ENCODE peak calls at places on chromosomes 3 and 15, in four cellular contexts. W, F, Y and B are unnamed samples. For H3K9me2 and H3K27me3, the result is how much of the 10 kb centered on the place peaks cover.

GRCh38 chr3:82462977-82463376 is 701.5 kb upstream of the GBE1 start:
- DNase-seq in F (no peak), Y (no peak), W (no peak), B (no peak)

GRCh38 chr3:30657914-30658313 is 51.5 kb downstream of the TGFBR2 start:
- DNase-seq in W (no peak), Y (no peak), F (no peak), B (peak)

GRCh38 chr3:156217674-156218352 is 97.4 kb downstream of the KCNAB1 start:
- DNase-seq in W (no peak), Y (no peak), F (no peak), B (peak)

GRCh38 chr15:31457631-31458526 is 131.2 kb downstream of the KLF13 start:
- DNase-seq in Y (no peak), F (no peak), W (no peak), B (peak)

GRCh38 chr15:45611305-45611704 is 23.5 kb upstream of the SQOR start:
- DNase-seq in F (peak), W (no peak), Y (peak), B (peak)

GRCh38 chr15:80818996-80819395 is 39.8 kb downstream of the CEMIP start:
- DNase-seq in W (no peak), F (no peak), Y (no peak), B (no peak)

GRCh38 chr3:156533205-156533604 is 21.7 kb downstream of the SSR3 start:
- DNase-seq in W (no peak), F (no peak), Y (no peak), B (no peak)

GRCh38 chr15:81002254-81003022 is 1.7 kb downstream of the TLNRD1 start:
- DNase-seq in Y (peak), F (no peak), W (no peak), B (peak)

GRCh38 chr15:82689147-82689546 is 20.5 kb downstream of the AP3B2 start:
- DNase-seq in F (no peak), W (no peak), Y (no peak), B (no peak)
- H3K9me2 ChIP-seq in F (under half), W (under half), Y (under half), B (under half)

DNA sequence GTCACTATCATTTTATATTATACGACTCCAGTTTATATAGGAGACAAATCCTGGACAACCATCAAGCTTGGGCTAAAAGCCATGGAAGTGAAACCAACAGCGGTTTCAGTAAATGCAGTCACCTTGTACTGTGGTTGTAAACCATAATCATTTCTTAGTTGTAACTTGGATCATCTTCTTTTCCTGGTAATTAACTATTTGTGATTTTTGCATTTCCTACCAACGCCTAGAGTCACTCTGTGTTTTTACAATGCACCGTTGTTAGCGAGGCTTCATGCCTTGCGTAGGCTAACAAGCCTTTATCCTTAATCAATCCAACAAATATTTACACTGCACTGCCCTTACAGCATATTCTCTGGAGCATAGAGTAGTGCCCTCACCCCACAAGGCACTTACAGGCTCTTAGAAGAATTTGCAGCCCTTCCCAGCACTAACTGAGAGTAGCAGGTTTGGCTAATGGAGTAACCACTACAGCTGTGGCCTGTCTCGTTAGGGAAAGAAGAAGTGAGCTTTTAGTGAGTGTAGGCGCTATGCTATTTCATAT is 62.6 kb downstream of the ABHD2 start:
- DNase-seq in W (no peak), Y (no peak), F (no peak), B (no peak)
- H3K27ac ChIP-seq in W (no peak), Y (peak), F (no peak), B (no peak)

DNA sequence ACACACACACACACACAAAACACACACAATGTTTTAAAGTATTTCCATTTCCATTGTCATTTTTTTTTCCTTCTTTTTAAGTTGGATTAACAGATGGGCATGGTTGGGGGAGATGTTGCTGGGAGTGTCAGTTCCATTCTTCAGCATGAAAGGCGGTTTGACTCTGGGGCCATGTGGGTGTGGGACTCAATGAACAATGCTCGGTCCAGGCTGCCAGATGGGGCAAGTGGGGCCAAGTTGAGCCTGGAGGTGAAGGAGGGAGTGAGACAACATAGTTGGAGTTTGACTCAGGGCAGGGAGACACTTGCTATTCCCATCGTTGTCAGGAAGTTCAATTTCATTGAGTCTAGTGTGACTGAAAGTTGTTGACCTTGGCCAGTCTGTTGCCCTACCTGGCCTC is 125.3 kb downstream of the TLE3 start:
- DNase-seq in F (no peak), W (no peak), Y (no peak), B (no peak)
- H3K27me3 ChIP-seq in F (under half), W (half or more), Y (under half), B (under half)

GRCh38 chr3:66425566-66425965 is 75.3 kb downstream of the LRIG1 start:
- DNase-seq in Y (no peak), F (no peak), W (no peak), B (no peak)

GRCh38 chr3:66425032-66425431 is 75.8 kb downstream of the LRIG1 start:
- DNase-seq in Y (no peak), F (no peak), W (no peak), B (no peak)

GRCh38 chr3:66426135-66426534 is 74.7 kb downstream of the LRIG1 start:
- DNase-seq in F (no peak), W (no peak), Y (no peak), B (no peak)

GRCh38 chr3:66427352-66427751 is 73.5 kb downstream of the LRIG1 start:
- DNase-seq in F (no peak), Y (no peak), W (no peak), B (no peak)

DNA sequence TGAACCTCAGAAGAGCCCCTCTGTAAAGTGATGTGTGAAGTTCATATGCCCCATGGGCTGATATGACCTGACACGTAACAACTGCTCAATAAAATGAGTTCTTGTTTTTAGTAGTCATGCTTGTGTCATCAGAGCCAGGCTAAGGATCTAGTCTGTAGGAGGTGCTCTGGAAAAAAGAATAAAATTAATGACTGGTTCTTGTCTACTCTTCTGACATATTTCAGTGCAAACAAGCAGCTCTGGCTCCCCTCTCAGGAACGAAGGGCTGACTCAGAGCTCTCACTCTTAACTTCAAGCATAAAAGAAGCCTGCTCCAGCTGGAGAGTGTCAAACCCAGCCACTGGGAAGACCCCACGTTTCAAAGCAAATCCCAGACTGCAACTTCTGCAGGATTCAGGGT is 77.0 kb downstream of the LRIG1 start:
- DNase-seq in F (no peak), Y (no peak), W (no peak), B (peak)
- H3K9me2 ChIP-seq in F (under half), Y (under half), W (under half), B (under half)

GRCh38 chr15:26087881-26088280 is 224.8 kb upstream of the ATP10A start:
- DNase-seq in F (no peak), W (no peak), Y (no peak), B (peak)

GRCh38 chr15:26083457-26084350 is 220.6 kb upstream of the ATP10A start:
- DNase-seq in W (no peak), Y (peak), F (no peak), B (peak)

GRCh38 chr15:26091184-26091583 is 228.1 kb upstream of the ATP10A start:
- DNase-seq in W (no peak), F (no peak), Y (no peak), B (no peak)

GRCh38 chr15:26082833-26083174 is 219.7 kb upstream of the ATP10A start:
- DNase-seq in W (no peak), F (no peak), Y (no peak), B (no peak)

GRCh38 chr15:26087395-26087794 is 224.3 kb upstream of the ATP10A start:
- DNase-seq in Y (no peak), W (no peak), F (no peak), B (peak)
- H3K27ac ChIP-seq in Y (no peak), W (no peak), F (no peak), B (peak)

GRCh38 chr15:66161575-66162118 is 91.9 kb downstream of the MEGF11 start:
- DNase-seq in W (no peak), F (no peak), Y (no peak), B (no peak)
- H3K27me3 ChIP-seq in W (under half), F (under half), Y (under half), B (under half)

GRCh38 chr3:183341545-183342288 is 86.7 kb downstream of the MCF2L2 start:
- DNase-seq in F (no peak), W (no peak), Y (no peak), B (no peak)
- H3K9me2 ChIP-seq in F (under half), W (under half), Y (under half), B (under half)